ENCODE peak calls at places on chromosomes 1 and 21, in four cellular contexts. One of them, this sample, is unnamed.

GRCh38 chr1:24578846-24579245 is 23.0 kb downstream of the NCMAP start:
- DNase-seq in H54: no peak
- DNase-seq in GM03348: no peak
- DNase-seq in EL: no peak
- DNase-seq in this sample: no peak

GRCh38 chr1:40868051-40868723 is 6.0 kb upstream of the CITED4 start:
- DNase-seq in H54: peak
- DNase-seq in GM03348: no peak
- DNase-seq in EL: no peak
- DNase-seq in this sample: no peak

GRCh38 chr1:185654199-185654951 is 79.8 kb upstream of the HMCN1 start:
- DNase-seq in H54: no peak
- DNase-seq in GM03348: no peak
- DNase-seq in EL: peak
- DNase-seq in this sample: no peak

GRCh38 chr1:224495861-224496260 is 61.3 kb upstream of the WDR26 start:
- DNase-seq in H54: no peak
- DNase-seq in GM03348: no peak
- DNase-seq in EL: no peak
- DNase-seq in this sample: no peak

GRCh38 chr1:212098340-212098739 is 62.8 kb downstream of the DTL start:
- DNase-seq in H54: no peak
- DNase-seq in GM03348: no peak
- DNase-seq in EL: no peak
- DNase-seq in this sample: no peak

GRCh38 chr1:202852163-202852904 is 36.6 kb downstream of the RABIF start:
- DNase-seq in H54: peak
- DNase-seq in GM03348: peak
- DNase-seq in EL: peak
- DNase-seq in this sample: peak

GRCh38 chr1:9289724-9290493 is 2.8 kb upstream of the SPSB1 start:
- DNase-seq in H54: no peak
- DNase-seq in GM03348: peak
- DNase-seq in EL: peak
- DNase-seq in this sample: no peak

GRCh38 chr1:119372493-119373086 is 4.0 kb downstream of the HAO2 start:
- DNase-seq in H54: no peak
- DNase-seq in GM03348: peak
- DNase-seq in EL: peak
- DNase-seq in this sample: no peak

GRCh38 chr1:190183588-190183987 is 294.1 kb downstream of the BRINP3 start:
- DNase-seq in H54: no peak
- DNase-seq in GM03348: no peak
- DNase-seq in EL: no peak
- DNase-seq in this sample: no peak

GRCh38 chr21:26554365-26554764 is 18.7 kb downstream of the CYYR1 start:
- DNase-seq in H54: no peak
- DNase-seq in GM03348: no peak
- DNase-seq in EL: no peak
- DNase-seq in this sample: no peak

GRCh38 chr1:31514117-31514516 is 62.2 kb upstream of the TINAGL1 start:
- DNase-seq in H54: no peak
- DNase-seq in GM03348: no peak
- DNase-seq in EL: no peak
- DNase-seq in this sample: no peak

GRCh38 chr1:28813931-28814465 is 2.0 kb downstream of the OPRD1 start:
- DNase-seq in H54: no peak
- DNase-seq in GM03348: no peak
- DNase-seq in EL: no peak
- DNase-seq in this sample: no peak

GRCh38 chr1:47898156-47898825 is 98.9 kb downstream of the TRABD2B start:
- DNase-seq in H54: no peak
- DNase-seq in GM03348: no peak
- DNase-seq in EL: no peak
- DNase-seq in this sample: no peak

GRCh38 chr1:218521414-218522169 is 176.5 kb downstream of the TGFB2 start:
- DNase-seq in H54: no peak
- DNase-seq in GM03348: peak
- DNase-seq in EL: peak
- DNase-seq in this sample: no peak

GRCh38 chr1:113931456-113931855 is 2.3 kb downstream of the HIPK1 start:
- DNase-seq in H54: no peak
- DNase-seq in GM03348: peak
- DNase-seq in EL: peak
- DNase-seq in this sample: no peak

This sample was measured in keratinocyte.